ENCODE peak calls at places on chromosomes 16 and 17, in four cellular contexts. J is A549, O is K562, E is GM12878. F is an unnamed sample.

GRCh38 chr17:57324060-57324459 is 67.7 kb downstream of the MSI2 start:
- DNase-seq in J (no peak), O (no peak), E (no peak), F (no peak)

GRCh38 chr17:82775033-82775823 is 23.4 kb downstream of the TBCD start:
- DNase-seq in J (peak), O (peak), E (no peak), F (peak)

GRCh38 chr17:82880620-82881019 is 40.8 kb upstream of the ZNF750 start:
- DNase-seq in J (no peak), O (no peak), E (no peak), F (no peak)

GRCh38 chr17:48630925-48631692 is 5.0 kb upstream of the HOXB9 start:
- DNase-seq in J (no peak), O (peak), E (no peak), F (peak)

GRCh38 chr17:39740357-39741111 is 2.8 kb downstream of the GRB7 start:
- DNase-seq in J (peak), O (peak), E (no peak), F (peak)

GRCh38 chr16:78995441-78995840 is 605.1 kb downstream of the MAF start:
- DNase-seq in J (no peak), O (no peak), E (no peak), F (no peak)

GRCh38 chr17:78763561-78763960 is 18.5 kb downstream of the CYTH1 start:
- DNase-seq in J (no peak), O (no peak), E (no peak), F (no peak)

GRCh38 chr16:51487880-51488279 is 336.8 kb upstream of the SALL1 start:
- DNase-seq in J (no peak), O (no peak), E (no peak), F (no peak)

GRCh38 chr16:66205287-66206167 is 161.0 kb upstream of the CDH5 start:
- DNase-seq in J (no peak), O (no peak), E (no peak), F (peak)

GRCh38 chr17:81393684-81394376 is 1.4 kb upstream of the BAHCC1 start:
- DNase-seq in J (peak), O (peak), E (peak), F (peak)

GRCh38 chr16:49652441-49653175 is 203.3 kb downstream of the ZNF423 start:
- DNase-seq in J (no peak), O (no peak), E (no peak), F (no peak)

GRCh38 chr17:14604920-14605599 is 304.2 kb downstream of the HS3ST3B1 start:
- DNase-seq in J (no peak), O (no peak), E (no peak), F (no peak)

GRCh38 chr17:9115446-9116265 is 94.3 kb downstream of the NTN1 start:
- DNase-seq in J (peak), O (peak), E (no peak), F (peak)

GRCh38 chr16:79110953-79111352 is 489.6 kb downstream of the MAF start:
- DNase-seq in J (no peak), O (no peak), E (no peak), F (no peak)

GRCh38 chr16:30004424-30004776 is 6.4 kb downstream of the DOC2A start:
- DNase-seq in J (no peak), O (no peak), E (no peak), F (no peak)

GRCh38 chr17:8654822-8655221 is 24.3 kb upstream of the MYH10 start:
- DNase-seq in J (no peak), O (no peak), E (no peak), F (no peak)

GRCh38 chr16:1773703-1774455 is 945 bp upstream of the MRPS34 start:
- DNase-seq in J (no peak), O (no peak), E (no peak), F (no peak)

GRCh38 chr17:50272711-50273653 is 1.3 kb upstream of the TMEM92 start:
- DNase-seq in J (peak), O (peak), E (no peak), F (peak)

GRCh38 chr16:11674001-11674817 is 6.0 kb downstream of the SNN start:
- DNase-seq in J (no peak), O (no peak), E (no peak), F (no peak)

GRCh38 chr17:83182620-83183063 is 103.2 kb downstream of the METRNL start:
- DNase-seq in J (no peak), O (no peak), E (no peak), F (no peak)

GRCh38 chr17:79393358-79394038 is 217.4 kb downstream of the RBFOX3 start:
- DNase-seq in J (peak), O (peak), E (no peak), F (peak)

GRCh38 chr16:21634216-21634615 is 18.2 kb downstream of the IGSF6 start:
- DNase-seq in J (no peak), O (no peak), E (no peak), F (no peak)

GRCh38 chr17:81171941-81172340 is 5.9 kb upstream of the AATK start:
- DNase-seq in J (no peak), O (no peak), E (no peak), F (no peak)

GRCh38 chr17:35568561-35568960 is 7.9 kb upstream of the SLFN14 start:
- DNase-seq in J (peak), O (peak), E (no peak), F (no peak)

GRCh38 chr16:66127459-66128362 is 238.8 kb upstream of the CDH5 start:
- DNase-seq in J (no peak), O (no peak), E (no peak), F (no peak)

GRCh38 chr17:81176656-81177055 is 10.6 kb upstream of the AATK start:
- DNase-seq in J (no peak), O (no peak), E (no peak), F (no peak)

GRCh38 chr17:40198576-40198975 is 20.5 kb upstream of the WIPF2 start:
- DNase-seq in J (no peak), O (no peak), E (no peak), F (no peak)

GRCh38 chr16:52546291-52546941 is 527 bp downstream of the TOX3 start:
- DNase-seq in J (no peak), O (no peak), E (no peak), F (peak)

GRCh38 chr16:8590811-8591210 is 500 bp upstream of the TMEM114 start:
- DNase-seq in J (no peak), O (no peak), E (no peak), F (no peak)

GRCh38 chr17:77941004-77941403 is 17.5 kb upstream of the TNRC6C start:
- DNase-seq in J (no peak), O (no peak), E (no peak), F (no peak)

GRCh38 chr16:53642094-53642493 is 61.6 kb downstream of the RPGRIP1L start:
- DNase-seq in J (no peak), O (no peak), E (no peak), F (no peak)
- TF ChIP-seq HDAC2 in J (no peak), O (no peak), E (no peak), F (no peak)

GRCh38 chr16:67847064-67847861 is at the start of gene CENPT:
- DNase-seq in J (no peak), O (peak), E (no peak), F (peak)
- TF ChIP-seq HDAC2 in J (no peak), O (peak), E (no peak), F (no peak)

GRCh38 chr17:46951681-46952080 is 27.4 kb downstream of the RPRML start:
- DNase-seq in J (no peak), O (no peak), E (no peak), F (no peak)

GRCh38 chr17:46950615-46950996 is 27.6 kb downstream of the GOSR2 start:
- DNase-seq in J (no peak), O (no peak), E (no peak), F (no peak)

GRCh38 chr17:46948544-46948943 is 25.6 kb downstream of the GOSR2 start:
- DNase-seq in J (no peak), O (no peak), E (no peak), F (no peak)

GRCh38 chr17:46950997-46951621 is 27.9 kb downstream of the RPRML start:
- DNase-seq in J (no peak), O (no peak), E (no peak), F (no peak)

GRCh38 chr17:46949291-46950174 is 26.6 kb downstream of the GOSR2 start:
- DNase-seq in J (no peak), O (no peak), E (no peak), F (no peak)
- TF ChIP-seq HDAC2 in J (no peak), O (no peak), E (no peak), F (no peak)

GRCh38 chr16:77569406-77569805 is 134.6 kb upstream of the ADAMTS18 start:
- DNase-seq in J (no peak), O (no peak), E (no peak), F (no peak)

GRCh38 chr16:77570574-77570973 is 135.7 kb upstream of the ADAMTS18 start:
- DNase-seq in J (no peak), O (no peak), E (no peak), F (no peak)

GRCh38 chr16:77574867-77575619 is 140.2 kb upstream of the ADAMTS18 start:
- DNase-seq in J (no peak), O (no peak), E (no peak), F (no peak)

DNA sequence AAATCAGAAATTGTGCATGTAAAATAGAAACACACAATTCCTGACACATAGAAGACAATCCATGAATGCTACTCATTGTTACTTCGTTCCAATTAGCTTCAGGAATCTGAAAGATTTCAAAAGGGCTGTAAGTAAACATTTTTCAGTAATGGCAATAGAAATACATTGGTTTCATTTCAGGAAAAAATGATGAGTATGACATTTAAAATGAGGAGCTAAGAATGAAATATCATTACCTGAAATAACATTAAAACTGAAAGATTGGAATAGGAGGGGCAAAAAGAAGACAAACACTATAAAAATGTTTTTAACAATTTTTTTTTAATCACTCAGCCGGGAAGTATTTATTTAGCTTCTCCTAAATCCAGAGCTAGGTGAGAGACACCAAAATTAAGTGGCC is 136.6 kb upstream of the ADAMTS18 start:
- DNase-seq in J (no peak), O (no peak), E (no peak), F (no peak)
- TF ChIP-seq HDAC2 in J (no peak), O (no peak), E (no peak), F (no peak)

GRCh38 chr16:58501242-58502131 is 1.5 kb downstream of the NDRG4 start:
- DNase-seq in J (no peak), O (peak), E (no peak), F (peak)
- TF ChIP-seq HDAC2 in J (no peak), O (no peak), E (no peak), F (no peak)

GRCh38 chr17:1919206-1919605 is 89.4 kb downstream of the RPA1 start:
- DNase-seq in J (no peak), O (no peak), E (no peak), F (no peak)
- TF ChIP-seq HDAC2 in J (no peak), O (no peak), E (no peak), F (no peak)

F was measured in H1.